ENCODE peak calls at places on chromosomes 13 and 19, in eight cellular contexts. K is fibroblast of lung, E is adipocyte, R is SK-N-SH, T is trophoblast cell, U is IMR-90, N is H9, I is mammary epithelial cell. Z is an unnamed sample.

GRCh38 chr19:1266818-1267440 is 2.2 kb upstream of the CIRBP start:
- DNase-seq in K (peak), E (peak), R (peak), T (peak), U (no peak), N (peak), I (no peak), Z (no peak)

GRCh38 chr13:94329754-94330551 is 149.5 kb downstream of the DCT start:
- DNase-seq in K (peak), E (peak), R (no peak), T (no peak), U (peak), N (no peak), I (peak), Z (no peak)

GRCh38 chr13:114125589-114125988 is 6.8 kb downstream of the RASA3 start:
- DNase-seq in K (no peak), E (no peak), R (no peak), T (no peak), U (no peak), N (no peak), I (no peak), Z (no peak)

GRCh38 chr13:60386250-60386649 is 10.8 kb upstream of the TDRD3 start:
- DNase-seq in K (no peak), E (no peak), R (no peak), T (no peak), U (no peak), N (no peak), I (no peak), Z (no peak)

GRCh38 chr19:8459520-8460260 is 14.9 kb downstream of the HNRNPM start:
- DNase-seq in K (peak), E (peak), R (no peak), T (peak), U (peak), N (no peak), I (no peak), Z (no peak)

GRCh38 chr19:827710-828321 is at the start of gene AZU1:
- DNase-seq in K (peak), E (no peak), R (no peak), T (no peak), U (no peak), N (peak), I (no peak), Z (no peak)

GRCh38 chr13:20514866-20515265 is 10.8 kb downstream of the CRYL1 start:
- DNase-seq in K (no peak), E (no peak), R (no peak), T (no peak), U (no peak), N (no peak), I (no peak), Z (no peak)

GRCh38 chr19:40415799-40416198 is 2.6 kb upstream of the PRX start:
- DNase-seq in K (no peak), E (no peak), R (no peak), T (no peak), U (no peak), N (no peak), I (no peak), Z (no peak)

GRCh38 chr13:107251321-107251720 is 683.4 kb upstream of the ARGLU1 start:
- DNase-seq in K (no peak), E (no peak), R (no peak), T (no peak), U (peak), N (no peak), I (no peak), Z (no peak)

GRCh38 chr13:103466761-103467160 is 400.5 kb upstream of the SLC10A2 start:
- DNase-seq in K (no peak), E (no peak), R (no peak), T (no peak), U (no peak), N (no peak), I (no peak), Z (no peak)

GRCh38 chr19:19460761-19461265 is 54.5 kb downstream of the TSSK6 start:
- DNase-seq in K (no peak), E (no peak), R (peak), T (no peak), U (peak), N (peak), I (no peak), Z (no peak)

GRCh38 chr19:44260695-44261446 is 1.2 kb downstream of the ZNF233 start:
- DNase-seq in K (no peak), E (no peak), R (no peak), T (no peak), U (no peak), N (no peak), I (no peak), Z (no peak)

DNA sequence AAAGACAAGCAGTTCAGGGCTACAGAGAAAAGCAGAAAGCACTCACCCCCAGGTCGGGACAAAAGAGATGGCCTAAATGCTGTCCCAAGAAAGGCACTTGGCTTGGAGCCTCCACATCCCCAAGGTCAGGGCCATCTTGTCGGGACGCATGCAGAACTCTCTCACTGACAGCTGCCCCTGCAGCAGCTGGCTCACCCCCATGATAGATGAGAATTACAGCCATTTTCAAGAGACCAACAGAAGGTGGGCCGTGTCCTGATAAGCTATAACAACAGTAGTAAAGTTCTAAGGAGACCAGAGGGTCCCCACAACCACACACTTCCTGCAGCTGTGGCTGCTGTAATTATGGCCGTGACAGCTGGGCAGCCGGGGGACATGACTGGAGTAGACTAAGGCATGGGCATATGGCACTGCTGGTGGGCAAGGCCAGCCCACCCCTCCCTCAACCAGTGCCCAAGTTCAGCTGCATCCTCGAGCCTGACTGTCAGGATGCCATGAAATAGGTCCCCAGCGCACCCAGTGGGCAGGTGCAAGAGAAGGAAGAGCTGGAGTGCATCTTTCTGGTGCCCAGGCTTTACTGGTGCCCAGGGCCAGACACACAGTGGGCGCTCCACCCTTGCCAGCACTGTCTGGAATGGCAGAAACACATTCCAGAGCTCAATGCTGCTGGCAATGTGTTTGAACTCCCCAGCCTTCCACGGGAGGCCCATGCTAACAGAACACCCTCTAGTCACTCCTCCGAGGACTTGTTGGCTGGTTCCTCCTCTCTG is 436.7 kb upstream of the ZNF507 start:
- DNase-seq in K (no peak), E (no peak), R (no peak), T (no peak), U (no peak), N (no peak), I (no peak), Z (no peak)
- H3K9ac ChIP-seq in K (no peak), E (no peak), R (no peak), T (peak), U (no peak), N (no peak), I (no peak), Z (no peak)

DNA sequence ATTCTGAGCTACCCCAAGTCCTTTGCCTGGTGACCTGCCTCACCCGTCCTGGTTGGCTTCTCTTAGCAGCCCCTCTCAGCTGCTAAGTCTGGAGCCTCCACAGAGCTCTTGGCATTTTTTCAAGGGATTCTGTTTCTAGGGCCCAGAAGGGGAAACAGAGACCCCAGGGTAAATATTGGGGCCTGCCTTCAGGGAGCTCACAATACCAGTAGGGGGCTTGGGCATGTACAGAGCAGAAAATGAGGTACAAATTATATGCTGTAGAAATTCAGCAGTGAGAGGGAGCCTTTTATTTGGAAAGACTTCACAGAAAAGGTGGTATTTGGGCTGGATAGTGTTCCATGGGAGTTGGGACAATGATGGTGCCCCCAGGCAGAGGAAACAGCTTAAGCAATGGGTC is 3.7 kb downstream of the SAMD4B start:
- DNase-seq in K (no peak), E (no peak), R (no peak), T (no peak), U (no peak), N (no peak), I (no peak), Z (no peak)
- H3K9ac ChIP-seq in K (no peak), E (no peak), R (no peak), T (no peak), U (no peak), N (no peak), I (no peak), Z (no peak)

GRCh38 chr19:37953576-37954303 is 46.7 kb downstream of the SIPA1L3 start:
- DNase-seq in K (no peak), E (peak), R (no peak), T (no peak), U (no peak), N (no peak), I (no peak), Z (no peak)

GRCh38 chr19:37951816-37952210 is 44.8 kb downstream of the SIPA1L3 start:
- DNase-seq in K (no peak), E (no peak), R (no peak), T (peak), U (no peak), N (no peak), I (no peak), Z (no peak)

GRCh38 chr19:37955986-37956385 is 49.0 kb downstream of the SIPA1L3 start:
- DNase-seq in K (no peak), E (no peak), R (no peak), T (no peak), U (no peak), N (no peak), I (no peak), Z (no peak)

GRCh38 chr19:37953125-37953524 is 46.1 kb downstream of the SIPA1L3 start:
- DNase-seq in K (no peak), E (no peak), R (no peak), T (no peak), U (no peak), N (no peak), I (no peak), Z (no peak)

DNA sequence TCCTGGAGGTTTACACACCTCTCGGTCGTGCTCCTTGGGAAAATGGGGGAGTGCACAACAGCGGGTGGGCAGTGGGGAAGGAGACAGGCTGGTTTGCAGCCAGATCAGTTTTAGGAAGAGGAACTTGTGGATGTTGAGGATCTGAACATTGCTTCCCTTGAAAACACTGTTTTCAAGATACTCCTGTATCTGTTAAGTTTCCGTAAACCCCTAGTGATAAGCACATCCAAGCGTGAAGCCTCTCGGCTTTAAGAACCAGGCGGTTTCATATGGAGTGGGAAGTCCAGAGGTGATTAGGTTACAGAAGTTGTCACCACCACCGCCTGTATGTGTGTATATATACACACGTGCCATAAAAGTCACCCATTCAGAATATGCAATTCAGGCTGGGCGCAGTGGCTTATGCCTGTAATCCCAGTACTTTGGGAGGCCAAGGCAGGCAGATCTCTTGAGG is 47.4 kb downstream of the SIPA1L3 start:
- DNase-seq in K (no peak), E (no peak), R (no peak), T (no peak), U (no peak), N (no peak), I (no peak), Z (no peak)
- H3K9ac ChIP-seq in K (no peak), E (no peak), R (no peak), T (no peak), U (no peak), N (no peak), I (no peak), Z (no peak)

DNA sequence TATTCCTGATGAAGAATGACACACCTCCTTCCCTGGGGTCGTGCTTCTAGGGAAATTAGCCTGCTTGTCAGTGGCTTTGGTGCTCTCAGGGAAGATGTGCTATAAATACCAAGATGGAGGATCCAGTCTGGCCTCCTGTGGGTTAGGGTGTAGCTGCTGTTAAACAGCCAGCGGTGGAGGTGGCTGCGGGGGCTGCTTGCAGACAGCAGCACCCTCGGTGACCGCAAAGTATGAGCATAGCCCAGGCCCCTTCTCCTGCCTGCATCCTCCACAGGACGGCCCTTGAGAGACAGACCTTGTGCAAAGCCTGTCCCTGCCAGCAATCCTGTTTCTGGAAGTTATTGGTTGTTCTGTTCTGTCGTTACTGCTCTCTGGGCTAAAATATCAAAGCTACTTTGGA is 11.4 kb downstream of the VSTM2B start:
- DNase-seq in K (no peak), E (no peak), R (no peak), T (no peak), U (no peak), N (peak), I (no peak), Z (no peak)
- H3K9ac ChIP-seq in K (no peak), E (no peak), R (no peak), T (no peak), U (no peak), N (no peak), I (no peak), Z (no peak)

GRCh38 chr13:50126378-50127016 is 111.3 kb downstream of the KCNRG start:
- DNase-seq in K (peak), E (peak), R (no peak), T (peak), U (peak), N (peak), I (no peak), Z (no peak)

GRCh38 chr13:50127726-50128291 is 112.6 kb downstream of the KCNRG start:
- DNase-seq in K (no peak), E (no peak), R (no peak), T (no peak), U (no peak), N (peak), I (no peak), Z (no peak)

GRCh38 chr13:50125556-50126377 is 110.5 kb downstream of the KCNRG start:
- DNase-seq in K (peak), E (peak), R (peak), T (peak), U (peak), N (peak), I (peak), Z (no peak)

GRCh38 chr13:50128406-50129048 is 113.3 kb downstream of the KCNRG start:
- DNase-seq in K (no peak), E (no peak), R (no peak), T (no peak), U (no peak), N (peak), I (no peak), Z (no peak)

DNA sequence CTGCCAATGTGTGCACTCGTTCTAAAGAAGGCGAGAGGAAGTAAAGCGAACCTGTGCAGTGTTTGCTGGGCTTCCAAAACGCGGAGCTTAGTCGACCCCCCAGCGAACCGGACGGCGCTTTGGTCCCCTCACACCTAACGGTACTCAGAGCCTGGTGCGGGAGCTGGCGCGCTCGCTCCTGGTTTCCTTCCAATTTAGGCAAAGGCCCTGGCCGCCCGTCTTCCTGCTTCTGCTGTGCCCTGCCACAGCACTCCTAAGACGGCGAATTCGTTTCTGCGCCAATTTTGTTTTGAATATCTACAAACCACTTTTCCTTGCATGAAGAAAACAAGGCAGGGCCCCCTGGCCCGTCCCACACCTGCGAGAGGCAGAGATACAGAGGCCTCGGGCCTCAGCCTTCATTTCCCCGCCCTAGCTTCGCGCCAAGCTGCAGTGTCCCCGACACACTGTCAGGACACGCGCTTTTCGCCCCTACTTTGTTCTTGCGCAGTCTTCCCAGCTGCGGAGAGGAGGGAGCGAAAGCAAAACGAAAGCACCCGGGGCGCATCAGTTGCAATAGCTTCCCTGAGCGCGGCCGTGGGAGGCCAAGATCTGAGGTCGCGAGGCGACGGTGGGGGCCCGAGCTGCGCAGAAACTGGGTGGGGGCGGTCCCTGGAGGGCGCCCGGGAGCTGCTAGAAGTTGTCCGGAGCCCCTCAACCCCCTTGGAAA is 111.9 kb downstream of the KCNRG start:
- DNase-seq in K (peak), E (peak), R (no peak), T (no peak), U (peak), N (peak), I (no peak), Z (no peak)
- H3K9ac ChIP-seq in K (peak), E (peak), R (no peak), T (no peak), U (peak), N (no peak), I (no peak), Z (no peak)

DNA sequence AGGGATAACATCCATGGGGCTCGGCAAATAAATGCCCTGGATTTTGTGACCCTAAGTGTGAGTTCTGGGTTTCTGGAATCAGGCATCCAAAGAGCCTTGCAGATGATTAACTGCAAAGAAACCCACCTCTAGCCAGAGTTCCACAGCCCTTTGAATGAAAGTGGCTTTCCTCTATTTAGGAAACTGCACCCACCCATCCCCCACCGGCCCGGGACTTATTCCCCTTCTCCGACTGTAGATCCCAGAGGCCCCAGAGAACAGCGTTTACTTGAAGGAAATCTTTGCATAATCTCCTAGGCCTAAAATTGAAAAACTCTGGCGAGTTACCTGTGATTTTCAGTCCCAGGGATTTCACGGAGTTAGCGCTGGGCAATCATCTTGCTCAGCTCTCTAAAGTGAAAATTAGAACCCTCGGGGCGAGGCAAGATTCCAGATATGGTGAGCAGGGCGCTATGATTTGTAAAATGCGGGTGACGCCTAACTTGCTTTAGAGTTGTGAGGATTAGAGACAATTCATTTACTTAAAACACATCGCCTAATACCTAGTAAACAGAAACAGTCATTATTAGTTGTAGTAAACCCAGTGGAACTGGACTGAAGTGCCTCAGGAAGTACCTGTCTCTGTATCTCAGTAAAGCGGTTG is 9.4 kb downstream of the URAD start:
- DNase-seq in K (no peak), E (no peak), R (no peak), T (no peak), U (no peak), N (no peak), I (no peak), Z (no peak)
- H3K9ac ChIP-seq in K (no peak), E (no peak), R (no peak), T (no peak), U (no peak), N (no peak), I (no peak), Z (no peak)

GRCh38 chr19:33520844-33521479 is 629 bp downstream of the PEPD start:
- DNase-seq in K (no peak), E (peak), R (no peak), T (no peak), U (no peak), N (no peak), I (no peak), Z (no peak)
- H3K9ac ChIP-seq in K (peak), E (peak), R (peak), T (peak), U (peak), N (peak), I (peak), Z (peak)

Z was measured in NT2/D1.